ENCODE peak calls at places on chromosomes 12 and 14, in four cellular contexts. One of them, this sample, is unnamed.

GRCh38 chr12:43852744-43853143 is 16.9 kb downstream of the TMEM117 start:
- DNase-seq in activated CD4-positive, alpha-beta T cell treated with anti-CD3 and anti-CD28 coated beads for 48 hours: no peak
- DNase-seq in NCI-H748 treated with DMSO at 0.1 percent for 48 hours: no peak
- DNase-seq in CD8-positive, alpha-beta memory T cell: no peak
- DNase-seq in this sample: peak

GRCh38 chr14:70315942-70316341 is 43.5 kb downstream of the COX16 start:
- DNase-seq in CD8-positive, alpha-beta memory T cell: no peak
- DNase-seq in activated CD4-positive, alpha-beta T cell treated with anti-CD3 and anti-CD28 coated beads for 48 hours: no peak
- DNase-seq in NCI-H748 treated with DMSO at 0.1 percent for 48 hours: no peak
- DNase-seq in this sample: no peak

GRCh38 chr12:83821967-83822366 is 1090.6 kb downstream of the SLC6A15 start:
- DNase-seq in NCI-H748 treated with DMSO at 0.1 percent for 48 hours: no peak
- DNase-seq in CD8-positive, alpha-beta memory T cell: no peak
- DNase-seq in activated CD4-positive, alpha-beta T cell treated with anti-CD3 and anti-CD28 coated beads for 48 hours: no peak
- DNase-seq in this sample: no peak

GRCh38 chr12:121740847-121741246 is 28.3 kb downstream of the TMEM120B start:
- DNase-seq in activated CD4-positive, alpha-beta T cell treated with anti-CD3 and anti-CD28 coated beads for 48 hours: no peak
- DNase-seq in NCI-H748 treated with DMSO at 0.1 percent for 48 hours: no peak
- DNase-seq in CD8-positive, alpha-beta memory T cell: no peak
- DNase-seq in this sample: no peak

GRCh38 chr12:109027767-109028166 is 6.9 kb upstream of the SVOP start:
- DNase-seq in CD8-positive, alpha-beta memory T cell: no peak
- DNase-seq in NCI-H748 treated with DMSO at 0.1 percent for 48 hours: no peak
- DNase-seq in activated CD4-positive, alpha-beta T cell treated with anti-CD3 and anti-CD28 coated beads for 48 hours: no peak
- DNase-seq in this sample: no peak

GRCh38 chr14:105061428-105062047 is 3.7 kb downstream of the GPR132 start:
- DNase-seq in activated CD4-positive, alpha-beta T cell treated with anti-CD3 and anti-CD28 coated beads for 48 hours: peak
- DNase-seq in CD8-positive, alpha-beta memory T cell: peak
- DNase-seq in NCI-H748 treated with DMSO at 0.1 percent for 48 hours: no peak
- DNase-seq in this sample: no peak

GRCh38 chr14:86363047-86363446 is 833.1 kb downstream of the FLRT2 start:
- DNase-seq in activated CD4-positive, alpha-beta T cell treated with anti-CD3 and anti-CD28 coated beads for 48 hours: no peak
- DNase-seq in CD8-positive, alpha-beta memory T cell: no peak
- DNase-seq in NCI-H748 treated with DMSO at 0.1 percent for 48 hours: no peak
- DNase-seq in this sample: no peak

GRCh38 chr12:110922652-110923051 is 2.3 kb upstream of the MYL2 start:
- DNase-seq in activated CD4-positive, alpha-beta T cell treated with anti-CD3 and anti-CD28 coated beads for 48 hours: no peak
- DNase-seq in CD8-positive, alpha-beta memory T cell: no peak
- DNase-seq in NCI-H748 treated with DMSO at 0.1 percent for 48 hours: no peak
- DNase-seq in this sample: no peak

GRCh38 chr14:70981005-70981952 is 74.0 kb downstream of the PCNX1 start:
- DNase-seq in activated CD4-positive, alpha-beta T cell treated with anti-CD3 and anti-CD28 coated beads for 48 hours: no peak
- DNase-seq in NCI-H748 treated with DMSO at 0.1 percent for 48 hours: no peak
- DNase-seq in CD8-positive, alpha-beta memory T cell: no peak
- DNase-seq in this sample: no peak

GRCh38 chr12:39502657-39503056 is 59.7 kb upstream of the KIF21A start:
- DNase-seq in activated CD4-positive, alpha-beta T cell treated with anti-CD3 and anti-CD28 coated beads for 48 hours: no peak
- DNase-seq in CD8-positive, alpha-beta memory T cell: no peak
- DNase-seq in NCI-H748 treated with DMSO at 0.1 percent for 48 hours: no peak
- DNase-seq in this sample: no peak